ENCODE peak calls at places on chromosome 7, in four cellular contexts. H, C, R and X are unnamed samples. For H3K4me1, the result is how much of the 10 kb centered on the place peaks cover.

GRCh38 chr7:24734306-24734705 is 23.0 kb downstream of the GSDME start:
- DNase-seq in H (no peak), C (no peak), R (no peak), X (no peak)

GRCh38 chr7:30870821-30871518 is 40.7 kb upstream of the AQP1 start:
- DNase-seq in H (no peak), C (no peak), R (no peak), X (no peak)

GRCh38 chr7:78178319-78178718 is 379.7 kb downstream of the PHTF2 start:
- DNase-seq in H (no peak), C (no peak), R (no peak), X (no peak)

GRCh38 chr7:2281556-2281955 is 32.7 kb downstream of the SNX8 start:
- DNase-seq in H (no peak), C (peak), R (peak), X (no peak)

GRCh38 chr7:97174308-97174707 is 56.8 kb downstream of the SDHAF3 start:
- DNase-seq in H (no peak), C (no peak), R (no peak), X (no peak)

GRCh38 chr7:18541871-18542212 is 46.3 kb downstream of the HDAC9 start:
- DNase-seq in H (no peak), C (no peak), R (no peak), X (no peak)

GRCh38 chr7:154484943-154485342 is 432.7 kb downstream of the DPP6 start:
- DNase-seq in H (no peak), C (no peak), R (peak), X (no peak)

GRCh38 chr7:41696323-41696916 is 6.5 kb downstream of the INHBA start:
- DNase-seq in H (no peak), C (peak), R (peak), X (peak)

GRCh38 chr7:50805425-50806130 is 22.9 kb upstream of the GRB10 start:
- DNase-seq in H (no peak), C (no peak), R (no peak), X (no peak)

GRCh38 chr7:44447874-44448425 is 42.5 kb downstream of the NUDCD3 start:
- DNase-seq in H (no peak), C (no peak), R (no peak), X (no peak)

GRCh38 chr7:44448922-44449321 is 41.5 kb downstream of the NUDCD3 start:
- DNase-seq in H (no peak), C (no peak), R (no peak), X (no peak)

GRCh38 chr7:44448456-44448855 is 42.0 kb downstream of the NUDCD3 start:
- DNase-seq in H (no peak), C (no peak), R (no peak), X (no peak)

GRCh38 chr7:44451123-44451522 is 39.3 kb downstream of the NUDCD3 start:
- DNase-seq in H (no peak), C (no peak), R (no peak), X (no peak)

GRCh38 chr7:44449531-44449930 is 40.9 kb downstream of the NUDCD3 start:
- DNase-seq in H (no peak), C (no peak), R (no peak), X (no peak)
- H3K9ac ChIP-seq in H (no peak), C (no peak), R (peak), X (no peak)

GRCh38 chr7:1052031-1052818 is 7.9 kb downstream of the GPR146 start:
- DNase-seq in H (no peak), C (peak), R (no peak), X (no peak)
- H3K4me1 ChIP-seq in H (under half), C (under half), R (under half), X (under half)

GRCh38 chr7:47470567-47471357 is 111.1 kb downstream of the TNS3 start:
- DNase-seq in H (no peak), C (no peak), R (no peak), X (peak)
- H3K9ac ChIP-seq in H (no peak), C (peak), R (no peak), X (no peak)

GRCh38 chr7:132476541-132476940 is 99.7 kb downstream of the PLXNA4 start:
- DNase-seq in H (no peak), C (no peak), R (peak), X (no peak)
- H3K4me1 ChIP-seq in H (under half), C (under half), R (under half), X (under half)

GRCh38 chr7:16916733-16917132 is 35.0 kb upstream of the AGR3 start:
- DNase-seq in H (no peak), C (no peak), R (no peak), X (no peak)

GRCh38 chr7:16915405-16915804 is 33.6 kb upstream of the AGR3 start:
- DNase-seq in H (no peak), C (no peak), R (no peak), X (no peak)

GRCh38 chr7:16914771-16915170 is 33.0 kb upstream of the AGR3 start:
- DNase-seq in H (no peak), C (no peak), R (no peak), X (no peak)

GRCh38 chr7:16918288-16918895 is 36.6 kb upstream of the AGR3 start:
- DNase-seq in H (no peak), C (no peak), R (peak), X (peak)

GRCh38 chr7:16916111-16916639 is 34.4 kb upstream of the AGR3 start:
- DNase-seq in H (no peak), C (no peak), R (no peak), X (no peak)
- H3K9ac ChIP-seq in H (no peak), C (no peak), R (no peak), X (no peak)

DNA sequence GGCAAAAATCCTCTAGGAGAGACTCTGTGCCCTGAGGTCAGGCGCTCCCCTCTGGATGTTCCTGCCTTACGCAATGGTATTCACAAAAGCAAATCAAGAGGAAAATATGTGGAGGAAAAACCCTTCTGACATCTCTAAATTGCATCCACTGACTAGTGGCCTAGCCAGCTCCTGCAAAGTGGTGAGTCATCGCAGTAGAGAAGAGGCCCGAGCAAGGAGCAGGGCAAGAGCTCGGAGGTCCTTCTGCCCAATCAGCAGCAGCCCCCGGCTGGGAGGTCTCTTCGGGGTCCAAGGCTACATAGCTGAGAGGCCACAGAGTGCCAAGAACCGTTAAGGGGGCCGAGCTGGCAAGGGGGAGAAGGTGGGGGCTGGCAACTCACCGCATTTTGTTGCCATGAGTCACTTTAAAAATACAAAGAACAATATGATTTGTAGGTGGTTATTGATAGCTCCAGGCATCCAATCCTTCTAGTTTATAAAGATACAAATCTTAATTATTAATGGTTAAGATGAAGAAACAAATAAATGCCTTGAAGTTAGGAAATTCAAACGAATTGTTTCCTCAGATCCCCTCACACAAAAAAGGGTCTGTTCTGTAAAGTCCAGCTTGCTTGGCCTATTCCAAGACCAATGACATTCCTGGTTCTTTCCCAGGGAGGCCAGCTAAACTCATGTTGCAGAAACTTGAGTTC is 161.6 kb downstream of the PKD1L1 start:
- DNase-seq in H (no peak), C (peak), R (no peak), X (peak)
- H3K4me1 ChIP-seq in H (under half), C (under half), R (half or more), X (under half)

GRCh38 chr7:46581276-46581675 is 660.2 kb upstream of the IGFBP3 start:
- DNase-seq in H (no peak), C (no peak), R (no peak), X (no peak)
- H3K9ac ChIP-seq in H (no peak), C (no peak), R (no peak), X (no peak)

DNA sequence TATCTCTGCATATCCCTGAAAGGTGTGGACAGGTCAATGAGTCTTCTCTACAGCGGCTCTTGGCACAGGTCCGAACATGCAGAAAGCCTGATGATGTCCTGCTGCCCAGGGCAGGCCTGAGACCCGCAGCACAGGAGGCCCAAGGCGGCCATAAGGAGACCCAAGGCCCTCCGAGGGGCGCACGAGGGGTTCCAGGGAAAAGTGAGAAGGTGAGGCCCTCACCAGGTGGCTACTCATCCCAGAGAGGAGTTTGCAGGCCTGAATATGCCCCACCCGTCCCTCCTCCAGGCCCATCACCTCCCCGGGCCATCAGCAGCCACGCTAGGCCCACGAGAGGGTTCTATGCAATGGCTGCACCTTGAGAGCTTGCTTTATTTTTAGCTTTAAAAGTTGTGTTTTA is 173.4 kb upstream of the RHEB start:
- DNase-seq in H (no peak), C (peak), R (no peak), X (no peak)
- H3K4me1 ChIP-seq in H (under half), C (under half), R (under half), X (under half)